ENCODE peak calls at places on chromosomes 11 and 22, in ten cellular contexts. N, S, J, C, Z, H, E, K, X and L are unnamed samples.
A peak's percentile ranks its signal among the peaks of the same experiment; 100 is the strongest.

GRCh38 chr11:70739811-70740474 is 341.6 kb downstream of the CTTN start:
- DNase-seq in C (no peak), E (no peak), K (no peak), H (peak; percentile 54), X (no peak), J (no peak), Z (no peak), N (no peak), S (no peak), L (no peak)

GRCh38 chr11:29333993-29334780 is 682.6 kb downstream of the KCNA4 start:
- DNase-seq in X (no peak), C (peak; percentile 48), K (no peak), H (no peak), S (peak; percentile 18), J (no peak), N (no peak), E (peak; percentile 70), Z (peak; percentile 88), L (no peak)

GRCh38 chr22:35797411-35797810 is 79.7 kb downstream of the APOL5 start:
- DNase-seq in Z (no peak), X (no peak), J (no peak), N (no peak), E (no peak), H (no peak), C (no peak), S (no peak), K (no peak), L (no peak)

GRCh38 chr22:37182101-37182948 is 5.7 kb downstream of the C1QTNF6 start:
- DNase-seq in J (no peak), H (peak; percentile 52), K (no peak), N (no peak), S (no peak), C (no peak), Z (no peak), E (no peak), X (no peak), L (no peak)

GRCh38 chr22:28734393-28734792 is 7.2 kb downstream of the CHEK2 start:
- DNase-seq in K (no peak), N (no peak), Z (no peak), H (no peak), S (no peak), C (no peak), E (no peak), X (no peak), J (no peak), L (no peak)

GRCh38 chr22:38228326-38228872 is 26.6 kb downstream of the MAFF start:
- DNase-seq in S (no peak), J (no peak), N (no peak), H (no peak), E (no peak), Z (no peak), C (no peak), K (no peak), X (no peak), L (no peak)

GRCh38 chr11:27934830-27935145 is 173.2 kb downstream of the KIF18A start:
- DNase-seq in K (no peak), C (peak; percentile 83), X (no peak), N (no peak), J (no peak), E (peak; percentile 95), Z (peak; percentile 98), H (no peak), S (no peak), L (no peak)

GRCh38 chr22:35684270-35684700 is 33.4 kb upstream of the APOL5 start:
- DNase-seq in H (no peak), E (no peak), J (no peak), K (no peak), Z (peak; percentile 38), S (no peak), X (no peak), N (no peak), C (no peak), L (no peak)

GRCh38 chr11:129365816-129366215 is 9.8 kb upstream of the BARX2 start:
- DNase-seq in E (peak; percentile 96), K (no peak), S (no peak), H (no peak), J (no peak), C (peak; percentile 66), X (no peak), N (no peak), Z (no peak), L (no peak)

GRCh38 chr11:4636962-4637661 is at the start of gene OR51D1:
- DNase-seq in K (peak; percentile 47), C (peak; percentile 51), E (peak; percentile 73), Z (peak; percentile 67), N (peak; percentile 61), X (peak; percentile 74), J (peak; percentile 27), H (peak; percentile 79), S (peak; percentile 69), L (no peak)
- H3K27ac ChIP-seq in K (no peak within 1 kb of the TSS), C (no peak within 1 kb of the TSS), E (no peak within 1 kb of the TSS), Z (no peak within 1 kb of the TSS), N (no peak within 1 kb of the TSS), X (no peak within 1 kb of the TSS), J (no peak within 1 kb of the TSS), H (no peak within 1 kb of the TSS), S (no peak within 1 kb of the TSS), L (no peak within 1 kb of the TSS)

DNA sequence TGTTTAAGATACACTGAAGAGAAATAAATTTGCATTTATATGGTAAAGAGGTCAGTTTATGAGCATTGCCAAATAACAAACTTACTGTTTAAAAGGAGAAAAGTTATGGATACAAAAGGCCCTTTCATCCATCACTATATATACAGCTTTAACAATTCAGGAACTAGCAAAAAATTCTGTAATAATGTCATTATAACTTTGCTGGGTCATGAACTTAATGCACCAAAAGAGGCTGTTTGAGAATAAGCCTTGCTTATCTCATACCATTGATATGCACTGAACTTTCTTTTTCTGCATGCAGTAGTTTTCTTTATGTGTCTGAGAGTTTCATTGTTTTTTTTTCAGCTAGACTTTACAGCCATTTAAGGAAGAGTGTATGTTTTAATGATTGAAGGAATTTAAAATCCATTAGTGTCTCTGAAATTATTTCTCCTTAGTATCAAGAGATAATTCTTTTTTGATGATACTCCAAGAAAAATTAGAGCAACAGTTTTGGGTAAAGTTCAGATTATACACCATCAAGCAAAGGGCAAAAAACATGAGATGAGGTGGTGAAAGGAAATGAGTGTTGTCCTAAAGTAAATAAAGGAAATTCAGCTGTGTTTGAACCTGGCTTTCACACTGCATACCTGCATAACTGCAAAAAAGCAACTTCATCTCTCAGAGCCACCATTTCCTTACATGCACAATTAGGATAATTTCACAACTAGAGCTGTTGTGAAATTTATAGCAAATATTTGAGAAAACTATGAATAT is 188.2 kb upstream of the ANO3 start:
- DNase-seq in N (no peak), C (no peak), Z (peak; percentile 9), E (peak; percentile 25), K (no peak), H (no peak), S (no peak), X (no peak), J (no peak), L (no peak)
- H3K4me1 ChIP-seq in N (no peaks in the 10 kb centered on the region), C (no peaks in the 10 kb centered on the region), Z (peaks cover 2% of the 10 kb centered on the region), E (peaks cover 5% of the 10 kb centered on the region), K (peaks cover 15% of the 10 kb centered on the region), H (no peaks in the 10 kb centered on the region), S (no peaks in the 10 kb centered on the region), X (no peaks in the 10 kb centered on the region), J (no peaks in the 10 kb centered on the region), L (no peaks in the 10 kb centered on the region)

GRCh38 chr11:92224394-92225205 is at the start of gene FAT3:
- DNase-seq in E (no peak), C (peak; percentile 26), S (no peak), X (peak; percentile 13), J (no peak), K (no peak), Z (peak; percentile 41), N (peak; percentile 26), H (peak; percentile 63), L (no peak)
- H3K4me3 ChIP-seq in E (no peak within 1 kb of the TSS), C (no peak within 1 kb of the TSS), S (no peak within 1 kb of the TSS), X (peak within 1 kb of the TSS; percentile 53), J (no peak within 1 kb of the TSS), K (peak within 1 kb of the TSS; percentile 28), Z (peak within 1 kb of the TSS; percentile 47), N (peak within 1 kb of the TSS; percentile 29), H (peak within 1 kb of the TSS; percentile 45), L (peak within 1 kb of the TSS; percentile 85)

GRCh38 chr22:27204817-27205216 is 547.4 kb downstream of the MIAT start:
- DNase-seq in H (no peak), K (no peak), J (no peak), C (no peak), X (no peak), S (no peak), N (no peak), Z (no peak), E (no peak), L (no peak)

GRCh38 chr22:27201741-27202140 is 544.4 kb downstream of the MIAT start:
- DNase-seq in X (no peak), E (no peak), C (no peak), K (no peak), H (no peak), N (no peak), S (no peak), J (no peak), Z (no peak), L (no peak)

GRCh38 chr22:27204280-27204679 is 546.9 kb downstream of the MIAT start:
- DNase-seq in K (no peak), X (no peak), Z (no peak), S (no peak), C (no peak), E (no peak), H (no peak), J (no peak), N (no peak), L (no peak)

GRCh38 chr22:27206001-27206746 is 548.8 kb downstream of the MIAT start:
- DNase-seq in N (no peak), X (no peak), S (no peak), H (no peak), Z (peak; percentile 73), J (no peak), C (peak; percentile 55), E (no peak), K (no peak), L (no peak)

DNA sequence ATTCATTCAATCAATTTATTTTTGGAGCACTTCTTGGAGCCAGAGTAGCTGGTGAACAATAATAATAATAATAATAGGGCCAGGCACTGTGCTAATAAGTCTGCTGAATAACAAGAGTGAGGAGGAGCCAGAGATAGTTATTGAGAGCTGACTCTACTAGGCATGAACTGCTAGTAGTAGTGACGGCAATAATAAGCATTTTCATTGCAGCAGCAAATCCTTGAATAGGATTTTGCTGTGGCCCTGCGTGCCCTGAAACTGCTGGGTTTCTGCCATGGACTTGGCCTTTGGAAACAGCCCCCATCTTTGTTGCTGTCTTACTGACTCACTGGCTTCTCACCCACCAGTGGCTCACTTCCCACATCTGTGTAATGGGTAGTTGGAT is 545.9 kb downstream of the MIAT start:
- DNase-seq in N (no peak), K (no peak), C (no peak), S (no peak), X (no peak), Z (no peak), E (no peak), H (no peak), J (no peak), L (no peak)
- H3K27ac ChIP-seq in N (peak overlapping the region; percentile 55), K (no peak overlapping the region), C (no peak overlapping the region), S (no peak overlapping the region), X (no peak overlapping the region), Z (no peak overlapping the region), E (no peak overlapping the region), H (no peak overlapping the region), J (no peak overlapping the region), L (no peak overlapping the region)

DNA sequence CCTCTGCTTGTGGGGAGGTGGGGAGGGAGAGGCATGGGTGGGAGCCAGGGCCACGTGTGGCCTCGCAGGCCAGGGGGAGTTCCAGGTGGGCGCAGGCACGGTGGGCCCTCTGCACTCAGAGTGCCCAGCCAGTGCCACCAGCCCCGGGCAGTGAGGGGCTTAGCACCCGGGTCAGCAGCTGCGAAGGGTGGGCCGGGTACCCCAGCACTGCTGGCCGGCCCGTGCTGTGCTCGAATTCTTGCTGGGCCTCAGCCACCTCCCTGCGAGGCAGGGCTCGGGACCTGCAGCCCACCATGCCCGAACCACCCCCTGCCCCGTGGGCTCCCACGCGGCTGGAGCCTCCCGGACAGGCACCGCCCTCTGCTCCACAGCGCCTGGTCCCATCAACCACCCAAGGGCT is 1277.2 kb downstream of the JRKL start:
- DNase-seq in S (no peak), Z (no peak), N (no peak), E (no peak), C (no peak), K (no peak), H (no peak), X (no peak), J (no peak), L (no peak)
- H3K4me1 ChIP-seq in S (no peaks in the 10 kb centered on the region), Z (no peaks in the 10 kb centered on the region), N (no peaks in the 10 kb centered on the region), E (no peaks in the 10 kb centered on the region), C (no peaks in the 10 kb centered on the region), K (no peaks in the 10 kb centered on the region), H (no peaks in the 10 kb centered on the region), X (no peaks in the 10 kb centered on the region), J (no peaks in the 10 kb centered on the region), L (no peaks in the 10 kb centered on the region)